ENCODE peak calls at places on chromosomes 7 and 10, in six cellular contexts. One of them, this sample, is unnamed.

GRCh38 chr7:70570029-70570428 is 561.9 kb upstream of the GALNT17 start:
- DNase-seq in uterus: no peak
- DNase-seq in H1: no peak
- DNase-seq in A549: no peak
- DNase-seq in HFFc6: no peak
- DNase-seq in body of pancreas: no peak
- DNase-seq in this sample: no peak

GRCh38 chr10:45444976-45445898 is 71.2 kb downstream of the ALOX5 start:
- DNase-seq in uterus: no peak
- DNase-seq in H1: no peak
- DNase-seq in A549: no peak
- DNase-seq in HFFc6: no peak
- DNase-seq in body of pancreas: peak
- DNase-seq in this sample: no peak

GRCh38 chr7:106982415-106982814 is 62.1 kb upstream of the PRKAR2B start:
- DNase-seq in uterus: no peak
- DNase-seq in H1: no peak
- DNase-seq in A549: no peak
- DNase-seq in HFFc6: no peak
- DNase-seq in body of pancreas: no peak
- DNase-seq in this sample: no peak

GRCh38 chr7:123494193-123494796 is 40.1 kb downstream of the IQUB start:
- DNase-seq in uterus: peak
- DNase-seq in H1: no peak
- DNase-seq in A549: peak
- DNase-seq in HFFc6: peak
- DNase-seq in body of pancreas: peak
- DNase-seq in this sample: no peak

GRCh38 chr7:27991006-27991528 is 189.5 kb downstream of the JAZF1 start:
- DNase-seq in uterus: no peak
- DNase-seq in H1: no peak
- DNase-seq in A549: no peak
- DNase-seq in HFFc6: no peak
- DNase-seq in body of pancreas: no peak
- DNase-seq in this sample: no peak

GRCh38 chr10:68153473-68154210 is 44.4 kb downstream of the MYPN start:
- DNase-seq in uterus: no peak
- DNase-seq in H1: peak
- DNase-seq in A549: peak
- DNase-seq in HFFc6: peak
- DNase-seq in body of pancreas: peak
- DNase-seq in this sample: no peak

GRCh38 chr7:92750440-92750839 is 85.9 kb downstream of the CDK6 start:
- DNase-seq in uterus: no peak
- DNase-seq in H1: no peak
- DNase-seq in A549: peak
- DNase-seq in HFFc6: no peak
- DNase-seq in body of pancreas: no peak
- DNase-seq in this sample: no peak

GRCh38 chr7:43535031-43535451 is 47.9 kb upstream of the STK17A start:
- DNase-seq in uterus: peak
- DNase-seq in H1: no peak
- DNase-seq in A549: no peak
- DNase-seq in HFFc6: peak
- DNase-seq in body of pancreas: no peak
- DNase-seq in this sample: no peak

GRCh38 chr10:3095373-3096139 is 28.2 kb downstream of the PFKP start:
- DNase-seq in uterus: peak
- DNase-seq in H1: no peak
- DNase-seq in A549: peak
- DNase-seq in HFFc6: peak
- DNase-seq in body of pancreas: no peak
- DNase-seq in this sample: no peak

GRCh38 chr10:51892965-51893658 is 193.7 kb upstream of the CSTF2T start:
- DNase-seq in uterus: no peak
- DNase-seq in H1: no peak
- DNase-seq in A549: peak
- DNase-seq in HFFc6: no peak
- DNase-seq in body of pancreas: no peak
- DNase-seq in this sample: no peak

GRCh38 chr10:14669576-14669975 is 105.1 kb downstream of the FAM107B start:
- DNase-seq in uterus: no peak
- DNase-seq in H1: no peak
- DNase-seq in A549: peak
- DNase-seq in HFFc6: no peak
- DNase-seq in body of pancreas: no peak
- DNase-seq in this sample: no peak

GRCh38 chr7:32164341-32164996 is 94.3 kb upstream of the PDE1C start:
- DNase-seq in uterus: no peak
- DNase-seq in H1: no peak
- DNase-seq in A549: peak
- DNase-seq in HFFc6: peak
- DNase-seq in body of pancreas: peak
- DNase-seq in this sample: no peak

GRCh38 chr7:25595931-25596330 is 367.6 kb upstream of the NPVF start:
- DNase-seq in uterus: no peak
- DNase-seq in H1: no peak
- DNase-seq in A549: no peak
- DNase-seq in HFFc6: no peak
- DNase-seq in body of pancreas: no peak
- DNase-seq in this sample: no peak

GRCh38 chr10:97708976-97709745 is 4.4 kb upstream of the MARVELD1 start:
- DNase-seq in uterus: peak
- DNase-seq in H1: no peak
- DNase-seq in A549: peak
- DNase-seq in HFFc6: peak
- DNase-seq in body of pancreas: peak
- DNase-seq in this sample: no peak

GRCh38 chr10:130547368-130547767 is 411.2 kb downstream of the GLRX3 start:
- DNase-seq in uterus: no peak
- DNase-seq in H1: no peak
- DNase-seq in A549: no peak
- DNase-seq in HFFc6: no peak
- DNase-seq in body of pancreas: no peak
- DNase-seq in this sample: no peak

GRCh38 chr10:29784175-29784773 is 149.5 kb upstream of the SVIL start:
- DNase-seq in uterus: peak
- DNase-seq in H1: peak
- DNase-seq in A549: peak
- DNase-seq in HFFc6: peak
- DNase-seq in body of pancreas: peak
- DNase-seq in this sample: no peak

GRCh38 chr7:31935115-31935514 is 135.1 kb downstream of the PDE1C start:
- DNase-seq in uterus: no peak
- DNase-seq in H1: no peak
- DNase-seq in A549: peak
- DNase-seq in HFFc6: no peak
- DNase-seq in body of pancreas: no peak
- DNase-seq in this sample: no peak

GRCh38 chr7:18175801-18176450 is 148.3 kb upstream of the PRPS1L1 start:
- DNase-seq in uterus: no peak
- DNase-seq in H1: no peak
- DNase-seq in A549: peak
- DNase-seq in HFFc6: no peak
- DNase-seq in body of pancreas: no peak
- DNase-seq in this sample: no peak

GRCh38 chr10:61271127-61271780 is 181.9 kb downstream of the TMEM26 start:
- DNase-seq in uterus: no peak
- DNase-seq in H1: no peak
- DNase-seq in A549: peak
- DNase-seq in HFFc6: peak
- DNase-seq in body of pancreas: no peak
- DNase-seq in this sample: no peak

GRCh38 chr7:70681111-70681846 is 450.7 kb upstream of the GALNT17 start:
- DNase-seq in uterus: no peak
- DNase-seq in H1: no peak
- DNase-seq in A549: no peak
- DNase-seq in HFFc6: no peak
- DNase-seq in body of pancreas: no peak
- DNase-seq in this sample: no peak

GRCh38 chr10:79979310-79979972 is 30.5 kb upstream of the SFTPD start:
- DNase-seq in uterus: no peak
- DNase-seq in H1: no peak
- DNase-seq in A549: no peak
- DNase-seq in HFFc6: no peak
- DNase-seq in body of pancreas: peak
- DNase-seq in this sample: no peak

GRCh38 chr10:95329296-95329695 is 38.5 kb upstream of the PDLIM1 start:
- DNase-seq in uterus: no peak
- DNase-seq in H1: no peak
- DNase-seq in A549: no peak
- DNase-seq in HFFc6: no peak
- DNase-seq in body of pancreas: no peak
- DNase-seq in this sample: no peak

GRCh38 chr10:63829573-63830149 is 308.5 kb downstream of the REEP3 start:
- DNase-seq in uterus: no peak
- DNase-seq in H1: no peak
- DNase-seq in A549: no peak
- DNase-seq in HFFc6: no peak
- DNase-seq in body of pancreas: no peak
- DNase-seq in this sample: no peak

GRCh38 chr7:39554583-39555140 is 11.5 kb upstream of the YAE1 start:
- DNase-seq in uterus: no peak
- DNase-seq in H1: no peak
- DNase-seq in A549: no peak
- DNase-seq in HFFc6: peak
- DNase-seq in body of pancreas: no peak
- DNase-seq in this sample: no peak

GRCh38 chr7:98202367-98203195 is 8.7 kb upstream of the BHLHA15 start:
- DNase-seq in uterus: no peak
- DNase-seq in H1: no peak
- DNase-seq in A549: no peak
- DNase-seq in HFFc6: no peak
- DNase-seq in body of pancreas: no peak
- DNase-seq in this sample: no peak

GRCh38 chr7:66921918-66922486 is 977 bp downstream of the TMEM248 start:
- DNase-seq in uterus: no peak
- DNase-seq in H1: no peak
- DNase-seq in A549: no peak
- DNase-seq in HFFc6: no peak
- DNase-seq in body of pancreas: no peak
- DNase-seq in this sample: no peak

GRCh38 chr10:102344067-102344466 is 51.4 kb upstream of the NFKB2 start:
- DNase-seq in uterus: no peak
- DNase-seq in H1: no peak
- DNase-seq in A549: no peak
- DNase-seq in HFFc6: peak
- DNase-seq in body of pancreas: no peak
- DNase-seq in this sample: no peak

GRCh38 chr7:48035301-48035966 is at the start of gene C7orf57:
- DNase-seq in uterus: peak
- DNase-seq in H1: peak
- DNase-seq in A549: peak
- DNase-seq in HFFc6: peak
- DNase-seq in body of pancreas: peak
- DNase-seq in this sample: peak

GRCh38 chr7:43594020-43594419 is 11.1 kb downstream of the STK17A start:
- DNase-seq in uterus: no peak
- DNase-seq in H1: no peak
- DNase-seq in A549: no peak
- DNase-seq in HFFc6: no peak
- DNase-seq in body of pancreas: no peak
- DNase-seq in this sample: no peak

GRCh38 chr7:99447943-99448342 is 9.2 kb downstream of the CPSF4 start:
- DNase-seq in uterus: no peak
- DNase-seq in H1: no peak
- DNase-seq in A549: peak
- DNase-seq in HFFc6: no peak
- DNase-seq in body of pancreas: no peak
- DNase-seq in this sample: no peak
- TF ChIP-seq CTCF in uterus: no peak
- TF ChIP-seq CTCF in H1: no peak
- TF ChIP-seq CTCF in A549: peak
- TF ChIP-seq CTCF in HFFc6: peak
- TF ChIP-seq CTCF in body of pancreas: no peak
- TF ChIP-seq CTCF in this sample: peak

GRCh38 chr10:113302062-113302461 is 250.8 kb upstream of the HABP2 start:
- DNase-seq in uterus: no peak
- DNase-seq in H1: no peak
- DNase-seq in A549: no peak
- DNase-seq in HFFc6: no peak
- DNase-seq in body of pancreas: no peak
- DNase-seq in this sample: no peak

GRCh38 chr10:113303747-113304146 is 249.1 kb upstream of the HABP2 start:
- DNase-seq in uterus: no peak
- DNase-seq in H1: no peak
- DNase-seq in A549: no peak
- DNase-seq in HFFc6: no peak
- DNase-seq in body of pancreas: no peak
- DNase-seq in this sample: no peak

GRCh38 chr10:113300628-113301027 is 252.2 kb upstream of the HABP2 start:
- DNase-seq in uterus: no peak
- DNase-seq in H1: no peak
- DNase-seq in A549: no peak
- DNase-seq in HFFc6: no peak
- DNase-seq in body of pancreas: no peak
- DNase-seq in this sample: no peak

GRCh38 chr10:113298616-113299015 is 254.2 kb upstream of the HABP2 start:
- DNase-seq in uterus: no peak
- DNase-seq in H1: no peak
- DNase-seq in A549: no peak
- DNase-seq in HFFc6: no peak
- DNase-seq in body of pancreas: no peak
- DNase-seq in this sample: no peak

GRCh38 chr10:113301342-113301984 is 251.4 kb upstream of the HABP2 start:
- DNase-seq in uterus: no peak
- DNase-seq in H1: no peak
- DNase-seq in A549: peak
- DNase-seq in HFFc6: no peak
- DNase-seq in body of pancreas: no peak
- DNase-seq in this sample: no peak
- TF ChIP-seq CTCF in uterus: no peak
- TF ChIP-seq CTCF in H1: peak
- TF ChIP-seq CTCF in A549: no peak
- TF ChIP-seq CTCF in HFFc6: peak
- TF ChIP-seq CTCF in body of pancreas: no peak
- TF ChIP-seq CTCF in this sample: peak

DNA sequence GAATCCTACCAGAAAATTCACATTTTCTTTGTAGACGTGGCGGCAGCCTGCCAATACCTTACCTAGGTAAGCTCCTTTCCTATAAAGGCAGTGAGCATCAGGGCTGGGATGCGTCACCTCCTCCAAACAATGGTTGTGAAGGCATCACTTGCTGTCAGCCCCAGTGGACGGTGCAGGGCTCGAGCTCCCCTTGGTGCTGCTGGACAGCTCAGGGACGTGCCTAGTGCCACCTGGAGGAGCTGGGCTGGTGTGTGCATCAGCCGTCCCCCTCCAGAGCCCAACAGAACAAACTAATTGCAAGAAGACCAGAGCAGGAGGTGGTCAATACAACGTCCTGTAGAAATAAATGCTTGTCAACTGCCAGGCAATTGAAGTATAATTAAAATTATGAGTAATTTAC is 517.5 kb upstream of the FOXK1 start:
- DNase-seq in uterus: no peak
- DNase-seq in H1: no peak
- DNase-seq in A549: peak
- DNase-seq in HFFc6: no peak
- DNase-seq in body of pancreas: no peak
- DNase-seq in this sample: no peak
- TF ChIP-seq CTCF in uterus: no peak
- TF ChIP-seq CTCF in H1: no peak
- TF ChIP-seq CTCF in A549: no peak
- TF ChIP-seq CTCF in HFFc6: no peak
- TF ChIP-seq CTCF in body of pancreas: no peak
- TF ChIP-seq CTCF in this sample: no peak

GRCh38 chr7:134694299-134694698 is 47.6 kb downstream of the BPGM start:
- DNase-seq in uterus: no peak
- DNase-seq in H1: no peak
- DNase-seq in A549: peak
- DNase-seq in HFFc6: no peak
- DNase-seq in body of pancreas: no peak
- DNase-seq in this sample: no peak
- TF ChIP-seq CTCF in uterus: peak
- TF ChIP-seq CTCF in H1: peak
- TF ChIP-seq CTCF in A549: peak
- TF ChIP-seq CTCF in HFFc6: peak
- TF ChIP-seq CTCF in body of pancreas: no peak
- TF ChIP-seq CTCF in this sample: peak